ENCODE peak calls at places on chromosomes 13 and 19, in five cellular contexts. One of them, this sample, is unnamed. For H3K27me3, the result is how much of the 10 kb centered on the place peaks cover.

GRCh38 chr13:24076636-24077035 is 83.9 kb upstream of the SPATA13 start:
- DNase-seq in GM06990: no peak
- DNase-seq in fibroblast of lung: no peak
- DNase-seq in Peyer's patch: no peak
- DNase-seq in tibial artery: no peak
- DNase-seq in this sample: no peak

GRCh38 chr19:8334458-8335342 is 8.4 kb downstream of the KANK3 start:
- DNase-seq in GM06990: peak
- DNase-seq in fibroblast of lung: peak
- DNase-seq in Peyer's patch: peak
- DNase-seq in tibial artery: no peak
- DNase-seq in this sample: no peak

GRCh38 chr13:55439450-55439849 is 1701.3 kb upstream of the PRR20A start:
- DNase-seq in GM06990: no peak
- DNase-seq in fibroblast of lung: no peak
- DNase-seq in Peyer's patch: no peak
- DNase-seq in tibial artery: no peak
- DNase-seq in this sample: no peak

GRCh38 chr19:35790981-35791813 is 15.8 kb downstream of the ARHGAP33 start:
- DNase-seq in GM06990: no peak
- DNase-seq in fibroblast of lung: no peak
- DNase-seq in Peyer's patch: no peak
- DNase-seq in tibial artery: no peak
- DNase-seq in this sample: no peak

GRCh38 chr13:77511552-77511951 is 24.0 kb upstream of the SCEL start:
- DNase-seq in GM06990: no peak
- DNase-seq in fibroblast of lung: peak
- DNase-seq in Peyer's patch: no peak
- DNase-seq in tibial artery: no peak
- DNase-seq in this sample: no peak

GRCh38 chr19:19657397-19657783 is 6.1 kb downstream of the ATP13A1 start:
- DNase-seq in GM06990: no peak
- DNase-seq in fibroblast of lung: peak
- DNase-seq in Peyer's patch: no peak
- DNase-seq in tibial artery: no peak
- DNase-seq in this sample: no peak

GRCh38 chr13:69720278-69720983 is 387.2 kb upstream of the ATXN8OS start:
- DNase-seq in GM06990: no peak
- DNase-seq in fibroblast of lung: no peak
- DNase-seq in Peyer's patch: no peak
- DNase-seq in tibial artery: no peak
- DNase-seq in this sample: no peak

GRCh38 chr19:17379221-17379631 is 2.1 kb upstream of the PLVAP start:
- DNase-seq in GM06990: no peak
- DNase-seq in fibroblast of lung: no peak
- DNase-seq in Peyer's patch: no peak
- DNase-seq in tibial artery: no peak
- DNase-seq in this sample: no peak

GRCh38 chr19:19528721-19529490 is at the start of gene YJEFN3:
- DNase-seq in GM06990: no peak
- DNase-seq in fibroblast of lung: peak
- DNase-seq in Peyer's patch: no peak
- DNase-seq in tibial artery: no peak
- DNase-seq in this sample: no peak

GRCh38 chr13:54379461-54379860 is 1350.8 kb downstream of the OLFM4 start:
- DNase-seq in GM06990: no peak
- DNase-seq in fibroblast of lung: no peak
- DNase-seq in Peyer's patch: no peak
- DNase-seq in tibial artery: no peak
- DNase-seq in this sample: no peak

GRCh38 chr13:92590503-92590908 is 636.1 kb upstream of the GPC6 start:
- DNase-seq in GM06990: no peak
- DNase-seq in fibroblast of lung: peak
- DNase-seq in Peyer's patch: no peak
- DNase-seq in tibial artery: no peak
- DNase-seq in this sample: no peak

GRCh38 chr13:81304121-81304659 is 963.3 kb upstream of the SPRY2 start:
- DNase-seq in GM06990: no peak
- DNase-seq in fibroblast of lung: no peak
- DNase-seq in Peyer's patch: no peak
- DNase-seq in tibial artery: no peak
- DNase-seq in this sample: no peak

GRCh38 chr19:55014714-55015113 is 23.4 kb downstream of the GP6 start:
- DNase-seq in GM06990: no peak
- DNase-seq in fibroblast of lung: no peak
- DNase-seq in Peyer's patch: no peak
- DNase-seq in tibial artery: no peak
- DNase-seq in this sample: no peak

GRCh38 chr13:63972328-63972727 is 2556.7 kb upstream of the PCDH20 start:
- DNase-seq in GM06990: no peak
- DNase-seq in fibroblast of lung: no peak
- DNase-seq in Peyer's patch: no peak
- DNase-seq in tibial artery: no peak
- DNase-seq in this sample: no peak

GRCh38 chr19:55536951-55537740 is at the start of gene SBK2:
- DNase-seq in GM06990: no peak
- DNase-seq in fibroblast of lung: no peak
- DNase-seq in Peyer's patch: no peak
- DNase-seq in tibial artery: no peak
- DNase-seq in this sample: no peak

GRCh38 chr13:80716610-80717081 is 375.7 kb upstream of the SPRY2 start:
- DNase-seq in GM06990: no peak
- DNase-seq in fibroblast of lung: no peak
- DNase-seq in Peyer's patch: peak
- DNase-seq in tibial artery: no peak
- DNase-seq in this sample: no peak

GRCh38 chr13:43132228-43132627 is 108.8 kb downstream of the DNAJC15 start:
- DNase-seq in GM06990: no peak
- DNase-seq in fibroblast of lung: peak
- DNase-seq in Peyer's patch: no peak
- DNase-seq in tibial artery: no peak
- DNase-seq in this sample: no peak

GRCh38 chr13:106612688-106613087 is 44.8 kb upstream of the ARGLU1 start:
- DNase-seq in GM06990: no peak
- DNase-seq in fibroblast of lung: no peak
- DNase-seq in Peyer's patch: peak
- DNase-seq in tibial artery: peak
- DNase-seq in this sample: no peak

GRCh38 chr19:35142531-35143230 is 374 bp upstream of the FXYD7 start:
- DNase-seq in GM06990: peak
- DNase-seq in fibroblast of lung: no peak
- DNase-seq in Peyer's patch: peak
- DNase-seq in tibial artery: peak
- DNase-seq in this sample: no peak

GRCh38 chr13:94700051-94700535 is 12.3 kb downstream of the SOX21 start:
- DNase-seq in GM06990: no peak
- DNase-seq in fibroblast of lung: no peak
- DNase-seq in Peyer's patch: no peak
- DNase-seq in tibial artery: no peak
- DNase-seq in this sample: no peak

GRCh38 chr19:35556025-35556590 is 7.3 kb downstream of the ATP4A start:
- DNase-seq in GM06990: no peak
- DNase-seq in fibroblast of lung: no peak
- DNase-seq in Peyer's patch: no peak
- DNase-seq in tibial artery: no peak
- DNase-seq in this sample: no peak

GRCh38 chr19:55118401-55118991 is 1.1 kb upstream of the PPP1R12C start:
- DNase-seq in GM06990: no peak
- DNase-seq in fibroblast of lung: no peak
- DNase-seq in Peyer's patch: peak
- DNase-seq in tibial artery: peak
- DNase-seq in this sample: no peak

GRCh38 chr19:18091217-18091608 is 4.5 kb upstream of the IL12RB1 start:
- DNase-seq in GM06990: peak
- DNase-seq in fibroblast of lung: no peak
- DNase-seq in Peyer's patch: peak
- DNase-seq in tibial artery: peak
- DNase-seq in this sample: no peak

GRCh38 chr19:28543244-28543776 is 669.6 kb downstream of the UQCRFS1 start:
- DNase-seq in GM06990: no peak
- DNase-seq in fibroblast of lung: no peak
- DNase-seq in Peyer's patch: no peak
- DNase-seq in tibial artery: no peak
- DNase-seq in this sample: no peak

DNA sequence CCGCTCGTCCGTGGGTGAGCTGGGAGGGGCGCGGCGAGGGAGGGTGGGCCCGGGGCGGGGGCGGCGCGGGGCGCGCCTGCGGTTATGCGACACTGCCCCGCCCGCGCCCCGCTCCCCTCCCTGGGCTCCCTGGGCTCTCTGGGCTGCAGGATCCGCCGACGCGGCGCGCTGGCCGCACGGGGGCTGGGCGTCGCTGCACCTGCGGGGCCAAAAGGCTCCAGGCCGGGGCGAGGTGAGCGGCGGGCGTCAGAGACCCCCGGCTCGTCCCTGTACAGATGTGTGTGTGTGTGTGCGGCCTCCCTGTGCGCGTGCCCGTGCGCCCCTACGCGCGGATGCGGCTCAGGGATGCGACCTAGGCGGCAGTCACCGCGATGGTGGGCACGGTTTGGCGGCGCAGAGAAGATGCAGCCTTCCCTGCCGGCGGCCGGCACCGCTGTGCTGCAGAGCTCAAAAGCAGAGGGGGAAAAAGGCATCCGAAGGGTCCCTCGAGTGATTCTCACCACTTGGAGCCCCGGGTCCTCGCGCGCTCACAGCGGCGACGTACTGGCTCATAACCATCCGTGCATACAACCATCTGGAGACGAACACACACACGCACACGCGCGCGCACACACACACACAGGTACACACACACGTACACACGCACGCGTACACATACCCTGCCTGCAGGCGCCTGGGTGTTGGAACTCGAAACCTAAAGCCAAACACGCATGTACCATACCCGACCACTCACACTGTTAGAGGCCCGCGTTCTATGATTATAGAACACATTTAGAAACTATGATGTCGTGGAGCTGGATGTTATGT is 704 bp downstream of the ATP8A2 start:
- DNase-seq in GM06990: no peak
- DNase-seq in fibroblast of lung: no peak
- DNase-seq in Peyer's patch: no peak
- DNase-seq in tibial artery: no peak
- DNase-seq in this sample: no peak
- H3K27me3 ChIP-seq in GM06990: under half
- H3K27me3 ChIP-seq in fibroblast of lung: under half
- H3K27me3 ChIP-seq in Peyer's patch: under half
- H3K27me3 ChIP-seq in tibial artery: half or more
- H3K27me3 ChIP-seq in this sample: under half

GRCh38 chr13:112625698-112626097 is 37.7 kb upstream of the TUBGCP3 start:
- DNase-seq in GM06990: no peak
- DNase-seq in fibroblast of lung: no peak
- DNase-seq in Peyer's patch: no peak
- DNase-seq in tibial artery: no peak
- DNase-seq in this sample: no peak
- H3K27me3 ChIP-seq in GM06990: under half
- H3K27me3 ChIP-seq in fibroblast of lung: under half
- H3K27me3 ChIP-seq in Peyer's patch: under half
- H3K27me3 ChIP-seq in tibial artery: under half
- H3K27me3 ChIP-seq in this sample: under half

GRCh38 chr19:38395381-38396127 is 7.1 kb downstream of the SPRED3 start:
- DNase-seq in GM06990: peak
- DNase-seq in fibroblast of lung: no peak
- DNase-seq in Peyer's patch: no peak
- DNase-seq in tibial artery: no peak
- DNase-seq in this sample: no peak
- H3K27me3 ChIP-seq in GM06990: under half
- H3K27me3 ChIP-seq in fibroblast of lung: under half
- H3K27me3 ChIP-seq in Peyer's patch: under half
- H3K27me3 ChIP-seq in tibial artery: half or more
- H3K27me3 ChIP-seq in this sample: under half

GRCh38 chr19:10519421-10519820 is 2.2 kb upstream of the S1PR5 start:
- DNase-seq in GM06990: no peak
- DNase-seq in fibroblast of lung: no peak
- DNase-seq in Peyer's patch: no peak
- DNase-seq in tibial artery: no peak
- DNase-seq in this sample: no peak
- H3K27me3 ChIP-seq in GM06990: under half
- H3K27me3 ChIP-seq in fibroblast of lung: under half
- H3K27me3 ChIP-seq in Peyer's patch: under half
- H3K27me3 ChIP-seq in tibial artery: under half
- H3K27me3 ChIP-seq in this sample: under half

GRCh38 chr19:45405435-45406164 is 731 bp upstream of the PPP1R13L start:
- DNase-seq in GM06990: peak
- DNase-seq in fibroblast of lung: peak
- DNase-seq in Peyer's patch: peak
- DNase-seq in tibial artery: peak
- DNase-seq in this sample: peak

GRCh38 chr19:45402469-45403070 is 2.3 kb downstream of the PPP1R13L start:
- DNase-seq in GM06990: peak
- DNase-seq in fibroblast of lung: peak
- DNase-seq in Peyer's patch: peak
- DNase-seq in tibial artery: no peak
- DNase-seq in this sample: peak

GRCh38 chr19:45403272-45403671 is 1.6 kb downstream of the PPP1R13L start:
- DNase-seq in GM06990: no peak
- DNase-seq in fibroblast of lung: no peak
- DNase-seq in Peyer's patch: no peak
- DNase-seq in tibial artery: no peak
- DNase-seq in this sample: no peak

GRCh38 chr19:45404557-45405434 is at the start of gene PPP1R13L:
- DNase-seq in GM06990: no peak
- DNase-seq in fibroblast of lung: peak
- DNase-seq in Peyer's patch: peak
- DNase-seq in tibial artery: peak
- DNase-seq in this sample: peak

GRCh38 chr19:45403781-45404556 is 900 bp downstream of the PPP1R13L start:
- DNase-seq in GM06990: peak
- DNase-seq in fibroblast of lung: no peak
- DNase-seq in Peyer's patch: peak
- DNase-seq in tibial artery: peak
- DNase-seq in this sample: peak
- H3K27me3 ChIP-seq in GM06990: under half
- H3K27me3 ChIP-seq in fibroblast of lung: under half
- H3K27me3 ChIP-seq in Peyer's patch: under half
- H3K27me3 ChIP-seq in tibial artery: under half
- H3K27me3 ChIP-seq in this sample: under half

GRCh38 chr19:5380215-5380919 is 39.8 kb upstream of the PTPRS start:
- DNase-seq in GM06990: no peak
- DNase-seq in fibroblast of lung: no peak
- DNase-seq in Peyer's patch: no peak
- DNase-seq in tibial artery: no peak
- DNase-seq in this sample: no peak
- H3K27me3 ChIP-seq in GM06990: under half
- H3K27me3 ChIP-seq in fibroblast of lung: under half
- H3K27me3 ChIP-seq in Peyer's patch: under half
- H3K27me3 ChIP-seq in tibial artery: under half
- H3K27me3 ChIP-seq in this sample: under half

GRCh38 chr13:112012004-112012704 is 54.8 kb upstream of the SOX1 start:
- DNase-seq in GM06990: no peak
- DNase-seq in fibroblast of lung: no peak
- DNase-seq in Peyer's patch: no peak
- DNase-seq in tibial artery: no peak
- DNase-seq in this sample: no peak

GRCh38 chr13:112012705-112013085 is 54.3 kb upstream of the SOX1 start:
- DNase-seq in GM06990: no peak
- DNase-seq in fibroblast of lung: no peak
- DNase-seq in Peyer's patch: no peak
- DNase-seq in tibial artery: no peak
- DNase-seq in this sample: no peak

GRCh38 chr13:112013665-112014064 is 53.3 kb upstream of the SOX1 start:
- DNase-seq in GM06990: no peak
- DNase-seq in fibroblast of lung: no peak
- DNase-seq in Peyer's patch: no peak
- DNase-seq in tibial artery: no peak
- DNase-seq in this sample: no peak

GRCh38 chr13:112007191-112007590 is 59.8 kb upstream of the SOX1 start:
- DNase-seq in GM06990: no peak
- DNase-seq in fibroblast of lung: no peak
- DNase-seq in Peyer's patch: no peak
- DNase-seq in tibial artery: no peak
- DNase-seq in this sample: no peak

GRCh38 chr13:112010714-112011113 is 56.2 kb upstream of the SOX1 start:
- DNase-seq in GM06990: no peak
- DNase-seq in fibroblast of lung: no peak
- DNase-seq in Peyer's patch: no peak
- DNase-seq in tibial artery: no peak
- DNase-seq in this sample: no peak
- H3K27me3 ChIP-seq in GM06990: under half
- H3K27me3 ChIP-seq in fibroblast of lung: under half
- H3K27me3 ChIP-seq in Peyer's patch: under half
- H3K27me3 ChIP-seq in tibial artery: under half
- H3K27me3 ChIP-seq in this sample: under half